ENCODE peak calls at places on chromosomes 4 and X, in four cellular contexts. T, U, V and B are unnamed samples.

GRCh38 chr4:85825937-85826678 is 351.2 kb downstream of the ARHGAP24 start:
- DNase-seq in T (peak), U (peak), V (no peak), B (no peak)

GRCh38 chrX:39946822-39947221 is 150.9 kb downstream of the BCOR start:
- DNase-seq in T (no peak), U (peak), V (no peak), B (no peak)

GRCh38 chrX:116873678-116874077 is 410.9 kb upstream of the CT83 start:
- DNase-seq in T (peak), U (peak), V (no peak), B (no peak)

GRCh38 chr4:3465698-3466671 is 2.9 kb downstream of the DOK7 start:
- DNase-seq in T (no peak), U (no peak), V (no peak), B (no peak)

GRCh38 chr4:112895785-112896184 is 153.7 kb upstream of the ANK2 start:
- DNase-seq in T (no peak), U (peak), V (no peak), B (peak)

GRCh38 chr4:89469930-89470375 is 162.4 kb upstream of the GPRIN3 start:
- DNase-seq in T (peak), U (peak), V (peak), B (no peak)

GRCh38 chrX:42751573-42751972 is 26.4 kb downstream of the PPP1R2C start:
- DNase-seq in T (no peak), U (peak), V (no peak), B (no peak)

GRCh38 chrX:3160771-3161170 is 119.5 kb downstream of the ARSF start:
- DNase-seq in T (no peak), U (no peak), V (no peak), B (no peak)

GRCh38 chr4:66489783-66490452 is 819.6 kb upstream of the EPHA5 start:
- DNase-seq in T (no peak), U (peak), V (no peak), B (no peak)

GRCh38 chrX:149121526-149121925 is 383.6 kb downstream of the IDS start:
- DNase-seq in T (no peak), U (no peak), V (no peak), B (no peak)